ENCODE peak calls at places on chromosomes 1 and 21, in five cellular contexts. One of them, this sample, is unnamed. For H3K9me3, the result is how much of the 10 kb centered on the place peaks cover.

GRCh38 chr1:164058192-164058591 is 500.8 kb upstream of the PBX1 start:
- DNase-seq in DND-41: no peak
- DNase-seq in body of pancreas: no peak
- DNase-seq in H9: no peak
- DNase-seq in right cardiac atrium: no peak
- DNase-seq in this sample: no peak

GRCh38 chr1:29239142-29239541 is 2.8 kb downstream of the PTPRU start:
- DNase-seq in body of pancreas: peak
- DNase-seq in H9: peak
- DNase-seq in right cardiac atrium: no peak
- DNase-seq in DND-41: no peak
- DNase-seq in this sample: no peak

GRCh38 chr1:235901461-235901860 is 34.8 kb upstream of the LYST start:
- DNase-seq in right cardiac atrium: no peak
- DNase-seq in body of pancreas: no peak
- DNase-seq in H9: no peak
- DNase-seq in DND-41: no peak
- DNase-seq in this sample: no peak

GRCh38 chr1:183180634-183181056 is 5.4 kb upstream of the LAMC2 start:
- DNase-seq in DND-41: no peak
- DNase-seq in H9: no peak
- DNase-seq in body of pancreas: peak
- DNase-seq in right cardiac atrium: peak
- DNase-seq in this sample: peak

GRCh38 chr1:7441442-7441841 is 329.7 kb upstream of the VAMP3 start:
- DNase-seq in DND-41: no peak
- DNase-seq in H9: no peak
- DNase-seq in right cardiac atrium: peak
- DNase-seq in body of pancreas: no peak
- DNase-seq in this sample: peak

GRCh38 chr1:60678381-60678780 is 404.0 kb upstream of the NFIA start:
- DNase-seq in body of pancreas: no peak
- DNase-seq in H9: no peak
- DNase-seq in DND-41: no peak
- DNase-seq in right cardiac atrium: no peak
- DNase-seq in this sample: no peak

GRCh38 chr1:212600980-212601379 is 7.6 kb upstream of the ATF3 start:
- DNase-seq in H9: no peak
- DNase-seq in body of pancreas: no peak
- DNase-seq in right cardiac atrium: no peak
- DNase-seq in DND-41: no peak
- DNase-seq in this sample: no peak

GRCh38 chr1:161039546-161039945 is 782 bp upstream of the TSTD1 start:
- DNase-seq in right cardiac atrium: no peak
- DNase-seq in H9: no peak
- DNase-seq in body of pancreas: no peak
- DNase-seq in DND-41: no peak
- DNase-seq in this sample: no peak

GRCh38 chr1:107683683-107684082 is 281.3 kb downstream of the VAV3 start:
- DNase-seq in DND-41: no peak
- DNase-seq in right cardiac atrium: no peak
- DNase-seq in H9: no peak
- DNase-seq in body of pancreas: no peak
- DNase-seq in this sample: no peak

GRCh38 chr1:68383092-68383491 is 66.7 kb downstream of the RPE65 start:
- DNase-seq in DND-41: no peak
- DNase-seq in right cardiac atrium: no peak
- DNase-seq in body of pancreas: no peak
- DNase-seq in H9: no peak
- DNase-seq in this sample: no peak

GRCh38 chr1:118928739-118929554 is 59.2 kb downstream of the TBX15 start:
- DNase-seq in H9: no peak
- DNase-seq in body of pancreas: no peak
- DNase-seq in DND-41: peak
- DNase-seq in right cardiac atrium: no peak
- DNase-seq in this sample: peak

GRCh38 chr1:225866061-225866844 is 15.9 kb downstream of the TMEM63A start:
- DNase-seq in right cardiac atrium: no peak
- DNase-seq in body of pancreas: no peak
- DNase-seq in DND-41: peak
- DNase-seq in H9: no peak
- DNase-seq in this sample: no peak

GRCh38 chr1:62724430-62724829 is 36.2 kb upstream of the DOCK7 start:
- DNase-seq in right cardiac atrium: no peak
- DNase-seq in body of pancreas: no peak
- DNase-seq in DND-41: no peak
- DNase-seq in H9: no peak
- DNase-seq in this sample: no peak

GRCh38 chr1:90458023-90458422 is 259.1 kb downstream of the BARHL2 start:
- DNase-seq in DND-41: no peak
- DNase-seq in right cardiac atrium: no peak
- DNase-seq in body of pancreas: no peak
- DNase-seq in H9: no peak
- DNase-seq in this sample: no peak

GRCh38 chr21:44966135-44967081 is 26.6 kb downstream of the SLX9 start:
- DNase-seq in DND-41: no peak
- DNase-seq in H9: no peak
- DNase-seq in right cardiac atrium: peak
- DNase-seq in body of pancreas: no peak
- DNase-seq in this sample: no peak

GRCh38 chr21:44306926-44307687 is 7.3 kb downstream of the PFKL start:
- DNase-seq in body of pancreas: no peak
- DNase-seq in H9: no peak
- DNase-seq in right cardiac atrium: no peak
- DNase-seq in DND-41: no peak
- DNase-seq in this sample: peak

GRCh38 chr1:234270581-234271242 is 102.5 kb upstream of the COA6 start:
- DNase-seq in H9: no peak
- DNase-seq in body of pancreas: no peak
- DNase-seq in right cardiac atrium: no peak
- DNase-seq in DND-41: no peak
- DNase-seq in this sample: no peak

GRCh38 chr1:235075121-235075954 is 53.3 kb downstream of the TOMM20 start:
- DNase-seq in DND-41: no peak
- DNase-seq in H9: no peak
- DNase-seq in body of pancreas: peak
- DNase-seq in right cardiac atrium: peak
- DNase-seq in this sample: no peak

GRCh38 chr21:35664683-35665082 is 395.6 kb downstream of the SETD4 start:
- DNase-seq in body of pancreas: no peak
- DNase-seq in right cardiac atrium: no peak
- DNase-seq in H9: no peak
- DNase-seq in DND-41: peak
- DNase-seq in this sample: no peak

GRCh38 chr1:206890690-206891089 is 6.6 kb upstream of the IL24 start:
- DNase-seq in H9: no peak
- DNase-seq in right cardiac atrium: no peak
- DNase-seq in body of pancreas: no peak
- DNase-seq in DND-41: no peak
- DNase-seq in this sample: no peak

GRCh38 chr1:191901651-191902050 is 256.6 kb upstream of the RGS18 start:
- DNase-seq in right cardiac atrium: peak
- DNase-seq in DND-41: no peak
- DNase-seq in body of pancreas: no peak
- DNase-seq in H9: peak
- DNase-seq in this sample: no peak

GRCh38 chr1:101316276-101316675 is 79.5 kb downstream of the S1PR1 start:
- DNase-seq in H9: no peak
- DNase-seq in DND-41: no peak
- DNase-seq in body of pancreas: no peak
- DNase-seq in right cardiac atrium: no peak
- DNase-seq in this sample: no peak

GRCh38 chr1:4694492-4694891 is 40.1 kb downstream of the AJAP1 start:
- DNase-seq in DND-41: no peak
- DNase-seq in right cardiac atrium: no peak
- DNase-seq in H9: peak
- DNase-seq in body of pancreas: no peak
- DNase-seq in this sample: no peak
- H3K9me3 ChIP-seq in DND-41: under half
- H3K9me3 ChIP-seq in right cardiac atrium: under half
- H3K9me3 ChIP-seq in H9: under half
- H3K9me3 ChIP-seq in body of pancreas: under half
- H3K9me3 ChIP-seq in this sample: under half

DNA sequence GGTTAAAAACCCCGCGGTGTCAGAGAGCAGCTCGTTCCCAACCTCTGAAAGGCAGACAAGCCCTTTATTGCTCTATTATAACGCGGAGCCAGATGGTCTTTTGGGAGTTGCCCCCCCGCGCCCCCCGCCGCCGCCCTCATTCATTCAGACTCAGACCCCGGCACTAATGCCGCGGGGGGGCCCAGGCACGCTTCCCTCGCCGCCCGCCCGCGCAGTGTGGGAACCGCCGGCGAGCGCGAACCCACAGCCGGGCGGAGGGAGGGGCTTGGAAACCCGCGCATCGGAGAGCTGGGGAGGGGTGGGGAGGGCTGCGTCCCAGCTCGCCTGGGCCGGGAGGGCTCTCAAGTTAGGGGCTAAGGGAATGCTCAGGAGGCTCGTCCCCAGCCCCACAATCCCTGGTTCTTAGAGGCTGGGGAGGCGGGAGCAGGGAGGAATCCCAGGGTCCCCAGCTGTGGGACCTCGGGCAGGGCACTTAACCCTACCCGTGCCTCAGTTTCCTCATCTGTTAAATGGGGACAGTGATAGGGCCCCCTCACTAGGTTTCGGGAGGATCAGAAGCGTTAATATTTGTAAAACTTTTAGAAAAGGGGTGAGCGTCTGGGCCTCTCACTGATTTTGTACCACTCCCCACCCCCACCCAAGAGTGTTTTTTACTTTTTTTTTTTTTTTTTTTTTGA is 10.9 kb upstream of the HES5 start:
- DNase-seq in right cardiac atrium: peak
- DNase-seq in H9: no peak
- DNase-seq in DND-41: peak
- DNase-seq in body of pancreas: no peak
- DNase-seq in this sample: no peak
- H3K9me3 ChIP-seq in right cardiac atrium: under half
- H3K9me3 ChIP-seq in H9: under half
- H3K9me3 ChIP-seq in DND-41: under half
- H3K9me3 ChIP-seq in body of pancreas: under half
- H3K9me3 ChIP-seq in this sample: under half

GRCh38 chr1:158570480-158570879 is at the start of gene OR6P1:
- DNase-seq in body of pancreas: no peak
- DNase-seq in right cardiac atrium: no peak
- DNase-seq in DND-41: no peak
- DNase-seq in H9: no peak
- DNase-seq in this sample: no peak
- H3K9me3 ChIP-seq in body of pancreas: under half
- H3K9me3 ChIP-seq in right cardiac atrium: under half
- H3K9me3 ChIP-seq in DND-41: under half
- H3K9me3 ChIP-seq in H9: under half
- H3K9me3 ChIP-seq in this sample: under half

GRCh38 chr1:113493533-113493932 is 103.2 kb downstream of the MAGI3 start:
- DNase-seq in body of pancreas: no peak
- DNase-seq in right cardiac atrium: no peak
- DNase-seq in H9: no peak
- DNase-seq in DND-41: no peak
- DNase-seq in this sample: no peak

GRCh38 chr1:113490384-113490783 is 100.1 kb downstream of the MAGI3 start:
- DNase-seq in H9: no peak
- DNase-seq in body of pancreas: no peak
- DNase-seq in right cardiac atrium: no peak
- DNase-seq in DND-41: no peak
- DNase-seq in this sample: no peak

DNA sequence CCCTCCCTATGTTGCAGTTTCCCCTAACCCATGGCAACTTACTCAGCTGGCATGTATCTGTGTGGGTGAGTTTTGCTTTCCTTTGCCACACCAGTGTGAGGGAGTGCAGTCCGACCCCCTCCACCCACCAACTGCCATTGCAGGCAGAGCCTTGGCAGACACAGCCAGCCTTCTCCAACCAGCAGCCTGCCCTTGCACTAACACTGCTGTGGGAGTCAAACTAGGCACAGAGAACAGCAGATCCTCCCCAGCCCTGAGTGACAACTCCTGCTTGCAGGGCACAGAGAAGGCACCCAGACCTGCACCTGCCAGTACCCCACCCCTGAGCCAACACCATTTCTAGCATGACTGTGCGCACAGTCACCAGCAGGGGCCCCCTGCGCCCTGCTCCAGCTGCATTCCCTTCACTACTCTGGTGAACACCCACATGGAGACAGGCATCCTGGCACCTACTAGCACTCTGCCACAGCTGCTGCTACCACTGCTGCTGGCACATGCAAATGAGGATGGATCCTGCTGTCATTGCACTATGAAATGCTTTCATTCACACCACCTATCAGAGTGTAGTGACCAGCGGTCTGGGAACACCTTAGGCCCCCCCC is 98.4 kb downstream of the MAGI3 start:
- DNase-seq in DND-41: peak
- DNase-seq in body of pancreas: no peak
- DNase-seq in right cardiac atrium: peak
- DNase-seq in H9: peak
- DNase-seq in this sample: no peak
- H3K9me3 ChIP-seq in DND-41: under half
- H3K9me3 ChIP-seq in body of pancreas: under half
- H3K9me3 ChIP-seq in right cardiac atrium: under half
- H3K9me3 ChIP-seq in H9: under half
- H3K9me3 ChIP-seq in this sample: under half

GRCh38 chr21:40719615-40720014 is 127.3 kb downstream of the DSCAM start:
- DNase-seq in body of pancreas: no peak
- DNase-seq in DND-41: no peak
- DNase-seq in H9: no peak
- DNase-seq in right cardiac atrium: no peak
- DNase-seq in this sample: no peak

GRCh38 chr21:40717008-40717407 is 129.9 kb downstream of the DSCAM start:
- DNase-seq in right cardiac atrium: no peak
- DNase-seq in body of pancreas: no peak
- DNase-seq in DND-41: no peak
- DNase-seq in H9: no peak
- DNase-seq in this sample: no peak

DNA sequence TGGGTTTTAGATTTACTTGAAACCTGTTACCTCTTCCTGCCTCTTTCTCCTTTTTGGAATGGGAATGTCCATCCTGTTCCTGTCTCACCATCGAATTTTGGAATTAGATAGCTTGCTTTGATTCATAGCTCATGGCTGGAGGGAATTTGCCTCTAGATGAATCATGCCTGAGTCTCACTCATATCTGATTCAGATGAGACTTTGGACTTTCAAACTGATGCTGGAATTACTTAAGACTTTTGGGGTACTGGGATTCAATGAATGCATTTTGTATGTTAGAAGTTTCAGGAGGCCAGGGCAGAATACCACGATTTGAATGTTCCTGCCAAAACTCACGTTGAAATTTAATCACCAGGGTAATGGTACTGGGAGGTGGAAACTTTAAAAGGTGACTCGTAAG is 132.4 kb downstream of the DSCAM start:
- DNase-seq in DND-41: no peak
- DNase-seq in body of pancreas: no peak
- DNase-seq in right cardiac atrium: no peak
- DNase-seq in H9: no peak
- DNase-seq in this sample: no peak
- H3K9me3 ChIP-seq in DND-41: under half
- H3K9me3 ChIP-seq in body of pancreas: under half
- H3K9me3 ChIP-seq in right cardiac atrium: under half
- H3K9me3 ChIP-seq in H9: under half
- H3K9me3 ChIP-seq in this sample: under half

GRCh38 chr21:32515869-32516268 is 69.5 kb downstream of the TCP10L start:
- DNase-seq in H9: no peak
- DNase-seq in right cardiac atrium: no peak
- DNase-seq in DND-41: no peak
- DNase-seq in body of pancreas: no peak
- DNase-seq in this sample: no peak
- H3K9me3 ChIP-seq in H9: under half
- H3K9me3 ChIP-seq in right cardiac atrium: under half
- H3K9me3 ChIP-seq in DND-41: under half
- H3K9me3 ChIP-seq in body of pancreas: under half
- H3K9me3 ChIP-seq in this sample: under half

This sample was measured in testis.